ENCODE peak calls at places on chromosomes 12 and 14, in five cellular contexts. E is foreskin fibroblast, P is sciatic nerve, N is neural crest cell, I is OCI-LY7. W is an unnamed sample.

GRCh38 chr12:49094104-49094948 is at the start of gene DHH:
- DNase-seq in E (peak; percentile 43), P (peak; percentile 86), N (peak; percentile 30), I (no peak), W (no peak)

GRCh38 chr12:40668095-40668494 is 24.1 kb upstream of the CNTN1 start:
- DNase-seq in E (no peak), P (no peak), N (no peak), I (no peak), W (no peak)

GRCh38 chr12:102634216-102634615 is 153.9 kb upstream of the IGF1 start:
- DNase-seq in E (peak; percentile 66), P (no peak), N (no peak), I (no peak), W (peak; percentile 68)

GRCh38 chr12:121600702-121601336 is 20.0 kb upstream of the KDM2B start:
- DNase-seq in E (no peak), P (no peak), N (no peak), I (no peak), W (no peak)

GRCh38 chr12:111893287-111893686 is 51.3 kb downstream of the MAPKAPK5 start:
- DNase-seq in E (no peak), P (no peak), N (no peak), I (no peak), W (no peak)

GRCh38 chr14:21233457-21234076 is 35.7 kb downstream of the HNRNPC start:
- DNase-seq in E (no peak), P (no peak), N (no peak), I (peak; percentile 16), W (no peak)

GRCh38 chr14:58656671-58657411 is 19.1 kb downstream of the DACT1 start:
- DNase-seq in E (no peak), P (no peak), N (no peak), I (no peak), W (no peak)

GRCh38 chr12:113325938-113326337 is 9.0 kb downstream of the SLC8B1 start:
- DNase-seq in E (peak; percentile 79), P (no peak), N (no peak), I (no peak), W (peak; percentile 30)

GRCh38 chr12:93167841-93168492 is 209.8 kb upstream of the NUDT4 start:
- DNase-seq in E (no peak), P (no peak), N (no peak), I (peak; percentile 58), W (no peak)

GRCh38 chr12:85833558-85833957 is 2.7 kb downstream of the RASSF9 start:
- DNase-seq in E (no peak), P (no peak), N (no peak), I (no peak), W (no peak)

GRCh38 chr12:1339608-1340319 is 254.6 kb downstream of the FBXL14 start:
- DNase-seq in E (no peak), P (no peak), N (no peak), I (no peak), W (no peak)

GRCh38 chr14:101224356-101225115 is 321.0 kb upstream of the RTL1 start:
- DNase-seq in E (no peak), P (peak; percentile 42), N (no peak), I (no peak), W (no peak)

GRCh38 chr14:78700236-78700635 is 530.1 kb downstream of the NRXN3 start:
- DNase-seq in E (peak; percentile 1), P (no peak), N (no peak), I (no peak), W (peak; percentile 12)

GRCh38 chr14:75519826-75520692 is 2.2 kb upstream of the BATF start:
- DNase-seq in E (peak; percentile 85), P (no peak), N (no peak), I (no peak), W (peak; percentile 37)

GRCh38 chr12:88570103-88570502 is 10.2 kb downstream of the KITLG start:
- DNase-seq in E (peak; percentile 59), P (no peak), N (no peak), I (no peak), W (no peak)

GRCh38 chr12:115135800-115136211 is 451.8 kb upstream of the TBX3 start:
- DNase-seq in E (peak; percentile 82), P (peak; percentile 67), N (no peak), I (no peak), W (no peak)

GRCh38 chr12:40202095-40203059 is 22.4 kb upstream of the LRRK2 start:
- DNase-seq in E (no peak), P (no peak), N (no peak), I (no peak), W (no peak)

GRCh38 chr12:20369164-20370000 is 1.0 kb downstream of the PDE3A start:
- DNase-seq in E (peak; percentile 66), P (peak; percentile 80), N (peak; percentile 54), I (no peak), W (no peak)

GRCh38 chr14:95485222-95485819 is 31.1 kb downstream of the SYNE3 start:
- DNase-seq in E (no peak), P (no peak), N (no peak), I (no peak), W (peak; percentile 15)

GRCh38 chr12:93682846-93683261 is 5.7 kb downstream of the CRADD start:
- DNase-seq in E (no peak), P (no peak), N (no peak), I (no peak), W (no peak)

GRCh38 chr14:95291859-95292542 is 27.7 kb downstream of the CLMN start:
- DNase-seq in E (peak; percentile 59), P (peak; percentile 79), N (no peak), I (peak; percentile 54), W (no peak)

GRCh38 chr12:118302053-118302452 is 70.7 kb downstream of the TAOK3 start:
- DNase-seq in E (peak; percentile 69), P (no peak), N (no peak), I (no peak), W (peak; percentile 76)

GRCh38 chr12:109648446-109648980 is 65.1 kb upstream of the FAM222A start:
- DNase-seq in E (no peak), P (no peak), N (no peak), I (no peak), W (no peak)

GRCh38 chr14:49907186-49907585 is 14.3 kb downstream of the ARF6 start:
- DNase-seq in E (no peak), P (no peak), N (no peak), I (no peak), W (no peak)

GRCh38 chr14:45252356-45253069 is 489 bp downstream of the MIS18BP1 start:
- DNase-seq in E (peak; percentile 30), P (no peak), N (peak; percentile 6), I (peak; percentile 43), W (no peak)

GRCh38 chr14:76464856-76465255 is 88.9 kb downstream of the ESRRB start:
- DNase-seq in E (no peak), P (no peak), N (no peak), I (no peak), W (no peak)

GRCh38 chr14:64685364-64686130 is 18.7 kb upstream of the PLEKHG3 start:
- DNase-seq in E (peak; percentile 32), P (no peak), N (no peak), I (no peak), W (no peak)

GRCh38 chr12:116532428-116532827 is 26.8 kb upstream of the MAP1LC3B2 start:
- DNase-seq in E (no peak), P (no peak), N (no peak), I (peak; percentile 9), W (no peak)

GRCh38 chr14:75170797-75171196 is 5.6 kb downstream of the TMED10 start:
- DNase-seq in E (no peak), P (no peak), N (no peak), I (no peak), W (no peak)

GRCh38 chr12:2963154-2963759 is 4.1 kb downstream of the TEAD4 start:
- DNase-seq in E (no peak), P (no peak), N (no peak), I (no peak), W (no peak)

GRCh38 chr14:56885795-56886194 is 75.5 kb upstream of the OTX2 start:
- DNase-seq in E (no peak), P (no peak), N (no peak), I (no peak), W (no peak)

GRCh38 chr12:125015680-125016310 is 22.4 kb downstream of the BRI3BP start:
- DNase-seq in E (no peak), P (no peak), N (no peak), I (no peak), W (no peak)

W was measured in HFFc6.